ENCODE peak calls at places on chromosomes 12 and 14, in seven cellular contexts. E is GM23338; Q is CD4-positive, CD25-positive, alpha-beta regulatory T cell; Z is lower lobe of right lung; H is endodermal cell; W is PC-9; A is fibroblast of lung. M is an unnamed sample. For H3K4me1, the result is how much of the 10 kb centered on the place peaks cover.

GRCh38 chr12:121427556-121428055 is 27.7 kb downstream of the RNF34 start:
- DNase-seq in E (no peak), Q (no peak), Z (no peak), H (no peak), W (no peak), A (no peak), M (no peak)

GRCh38 chr12:131709226-131709625 is 1.7 kb upstream of the SFSWAP start:
- DNase-seq in E (no peak), Q (no peak), Z (no peak), H (no peak), W (no peak), A (no peak), M (no peak)

GRCh38 chr12:5614206-5614605 is 182.3 kb downstream of the NTF3 start:
- DNase-seq in E (no peak), Q (no peak), Z (no peak), H (no peak), W (no peak), A (no peak), M (no peak)

GRCh38 chr12:7369274-7369729 is 65.4 kb downstream of the ACSM4 start:
- DNase-seq in E (no peak), Q (no peak), Z (peak), H (no peak), W (peak), A (no peak), M (no peak)

GRCh38 chr12:58969227-58969626 is 48.9 kb upstream of the LRIG3 start:
- DNase-seq in E (no peak), Q (no peak), Z (no peak), H (no peak), W (no peak), A (no peak), M (no peak)

GRCh38 chr14:54737132-54737711 is 165.4 kb downstream of the GCH1 start:
- DNase-seq in E (no peak), Q (no peak), Z (no peak), H (no peak), W (peak), A (peak), M (no peak)

GRCh38 chr12:113005759-113006158 is 27.4 kb downstream of the OAS2 start:
- DNase-seq in E (peak), Q (no peak), Z (no peak), H (peak), W (no peak), A (no peak), M (peak)

GRCh38 chr12:25025260-25025659 is 76.4 kb upstream of the BCAT1 start:
- DNase-seq in E (no peak), Q (no peak), Z (no peak), H (no peak), W (no peak), A (no peak), M (no peak)

GRCh38 chr14:75794615-75795038 is 133.6 kb downstream of the TTLL5 start:
- DNase-seq in E (peak), Q (no peak), Z (no peak), H (no peak), W (peak), A (peak), M (no peak)

GRCh38 chr14:50342211-50343080 is 30.3 kb downstream of the DMAC2L start:
- DNase-seq in E (peak), Q (no peak), Z (peak), H (peak), W (peak), A (peak), M (no peak)

GRCh38 chr12:45231515-45232145 is 15.7 kb downstream of the ANO6 start:
- DNase-seq in E (no peak), Q (no peak), Z (no peak), H (no peak), W (no peak), A (peak), M (no peak)

GRCh38 chr14:71621276-71621675 is 311.0 kb upstream of the RGS6 start:
- DNase-seq in E (no peak), Q (no peak), Z (no peak), H (peak), W (peak), A (no peak), M (no peak)

GRCh38 chr12:46460682-46461215 is 88.2 kb upstream of the SLC38A2 start:
- DNase-seq in E (no peak), Q (no peak), Z (no peak), H (no peak), W (no peak), A (no peak), M (no peak)
- H3K4me1 ChIP-seq in E (under half), Q (under half), Z (under half), H (under half), W (under half), A (under half), M (under half)

GRCh38 chr12:100717733-100718067 is 76.9 kb upstream of the ANO4 start:
- DNase-seq in E (peak), Q (no peak), Z (no peak), H (no peak), W (no peak), A (peak), M (no peak)

GRCh38 chr12:100718212-100718611 is 76.4 kb upstream of the ANO4 start:
- DNase-seq in E (no peak), Q (no peak), Z (no peak), H (no peak), W (no peak), A (peak), M (no peak)

GRCh38 chr12:100716949-100717732 is 77.4 kb upstream of the ANO4 start:
- DNase-seq in E (peak), Q (no peak), Z (no peak), H (peak), W (no peak), A (peak), M (no peak)

GRCh38 chr12:100715976-100716657 is 78.5 kb upstream of the ANO4 start:
- DNase-seq in E (peak), Q (no peak), Z (no peak), H (peak), W (no peak), A (no peak), M (no peak)

DNA sequence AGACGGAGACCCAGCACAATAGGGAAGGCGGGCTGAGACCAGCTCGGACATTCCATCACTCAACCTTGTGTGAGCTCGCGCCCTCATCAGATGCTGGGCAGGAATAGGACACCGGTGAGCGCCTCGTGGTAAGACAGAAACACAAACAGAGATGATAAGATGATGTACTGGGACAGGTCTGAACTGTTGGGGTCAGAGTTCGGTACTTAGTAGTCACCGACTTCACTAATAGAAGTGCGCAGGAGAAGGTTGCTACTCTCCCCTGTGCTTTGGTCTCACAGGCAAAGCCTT is 78.0 kb upstream of the ANO4 start:
- DNase-seq in E (peak), Q (no peak), Z (no peak), H (peak), W (no peak), A (peak), M (no peak)
- H3K4me3 ChIP-seq in E (peak), Q (no peak), Z (no peak), H (peak), W (no peak), A (peak), M (no peak)

GRCh38 chr12:108599541-108599940 is 1.7 kb upstream of the TMEM119 start:
- DNase-seq in E (no peak), Q (no peak), Z (no peak), H (no peak), W (no peak), A (no peak), M (no peak)
- H3K4me1 ChIP-seq in E (under half), Q (under half), Z (under half), H (under half), W (under half), A (under half), M (under half)

DNA sequence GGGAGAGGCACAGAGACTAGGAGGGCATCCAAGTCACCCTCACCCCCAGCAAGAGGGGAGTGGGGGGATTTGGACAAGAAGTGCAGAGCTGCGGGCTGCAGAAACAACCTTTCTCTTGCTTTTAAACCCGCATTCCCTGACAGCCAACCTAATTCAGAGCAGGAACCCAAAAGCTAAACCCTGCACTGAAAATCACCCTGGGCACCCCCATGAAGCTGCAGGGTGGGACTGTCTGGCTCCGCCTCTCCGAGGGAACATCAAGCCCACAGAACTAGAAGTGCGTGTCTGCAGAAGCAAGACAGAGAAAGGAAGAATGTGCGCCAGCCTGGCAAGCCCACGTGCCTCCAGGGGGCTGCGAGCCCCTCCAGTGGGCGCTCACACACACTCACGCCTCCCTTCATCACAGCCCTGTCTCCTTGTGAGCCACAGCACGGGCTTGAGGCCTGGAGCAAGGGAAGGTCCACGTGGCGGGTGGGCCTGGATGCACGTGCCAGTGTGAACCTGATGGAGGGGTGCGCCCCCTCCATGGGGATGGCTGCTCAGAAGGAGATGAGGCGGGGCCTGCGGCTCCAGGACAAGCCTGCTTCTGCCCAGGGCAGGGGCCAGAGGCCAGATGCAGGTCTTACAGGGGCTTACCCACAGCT is 27.8 kb upstream of the PNMA1 start:
- DNase-seq in E (no peak), Q (no peak), Z (no peak), H (peak), W (no peak), A (no peak), M (no peak)
- H3K4me3 ChIP-seq in E (peak), Q (peak), Z (peak), H (no peak), W (peak), A (peak), M (peak)